ENCODE peak calls at places on chromosomes 5 and 9, in nine cellular contexts. O is psoas muscle; D is neuronal stem cell; C is neural progenitor cell; F is mesenchymal stem cell; Q is Panc1; G is A549; Z is CD8-positive, alpha-beta T cell; X is Karpas-422. S is an unnamed sample.
A peak's percentile ranks its signal among the peaks of the same experiment; 100 is the strongest.

GRCh38 chr5:95519151-95519550 is 35.6 kb downstream of the SKIC3 start:
- DNase-seq in G (no peak), Q (no peak), X (no peak), O (no peak), Z (no peak), C (no peak), D (no peak), F (no peak), S (no peak)

GRCh38 chr5:926416-927171 is 33.9 kb downstream of the TRIP13 start:
- DNase-seq in G (no peak), D (peak; percentile 26), Z (no peak), C (peak; percentile 76), Q (no peak), O (peak; percentile 64), X (no peak), F (peak; percentile 47), S (no peak)

GRCh38 chr9:71774917-71775316 is 6.6 kb upstream of the CEMIP2 start:
- DNase-seq in D (no peak), Z (no peak), X (no peak), G (no peak), Q (no peak), O (no peak), C (no peak), F (no peak), S (no peak)

GRCh38 chr5:52658266-52658665 is 129.4 kb upstream of the ITGA1 start:
- DNase-seq in G (no peak), O (no peak), Z (no peak), D (no peak), Q (no peak), C (no peak), F (no peak), X (no peak), S (no peak)

GRCh38 chr9:70043689-70044449 is at the start of gene MAMDC2:
- DNase-seq in G (no peak), C (peak; percentile 78), F (peak; percentile 45), Q (no peak), D (peak; percentile 62), Z (no peak), X (no peak), O (peak; percentile 80), S (peak; percentile 51)

GRCh38 chr9:134591082-134591571 is 50.5 kb upstream of the COL5A1 start:
- DNase-seq in D (no peak), C (peak; percentile 26), X (no peak), F (peak; percentile 55), G (no peak), Q (no peak), O (no peak), Z (no peak), S (no peak)

GRCh38 chr9:87542180-87542579 is 44.5 kb downstream of the DAPK1 start:
- DNase-seq in C (no peak), O (no peak), D (no peak), Q (no peak), Z (no peak), G (no peak), X (no peak), F (no peak), S (no peak)

GRCh38 chr5:23169660-23170416 is 316.7 kb upstream of the CDH12 start:
- DNase-seq in C (no peak), X (no peak), O (no peak), Q (no peak), G (no peak), F (no peak), Z (no peak), D (no peak), S (no peak)

GRCh38 chr9:89383721-89384300 is 65.5 kb downstream of the SECISBP2 start:
- DNase-seq in O (no peak), Z (peak; percentile 18), F (no peak), D (no peak), Q (no peak), C (no peak), X (no peak), G (no peak), S (no peak)

GRCh38 chr9:89382026-89382986 is 64.0 kb downstream of the SECISBP2 start:
- DNase-seq in X (no peak), D (no peak), F (no peak), Z (peak; percentile 11), O (no peak), C (no peak), Q (no peak), G (no peak), S (no peak)

GRCh38 chr9:89381308-89381609 is 63.0 kb downstream of the SECISBP2 start:
- DNase-seq in F (no peak), Q (no peak), G (no peak), D (no peak), O (no peak), X (no peak), C (no peak), Z (no peak), S (no peak)

GRCh38 chr9:89384783-89385182 is 66.5 kb downstream of the SECISBP2 start:
- DNase-seq in F (no peak), X (no peak), G (no peak), C (no peak), O (no peak), D (no peak), Q (no peak), Z (no peak), S (no peak)

DNA sequence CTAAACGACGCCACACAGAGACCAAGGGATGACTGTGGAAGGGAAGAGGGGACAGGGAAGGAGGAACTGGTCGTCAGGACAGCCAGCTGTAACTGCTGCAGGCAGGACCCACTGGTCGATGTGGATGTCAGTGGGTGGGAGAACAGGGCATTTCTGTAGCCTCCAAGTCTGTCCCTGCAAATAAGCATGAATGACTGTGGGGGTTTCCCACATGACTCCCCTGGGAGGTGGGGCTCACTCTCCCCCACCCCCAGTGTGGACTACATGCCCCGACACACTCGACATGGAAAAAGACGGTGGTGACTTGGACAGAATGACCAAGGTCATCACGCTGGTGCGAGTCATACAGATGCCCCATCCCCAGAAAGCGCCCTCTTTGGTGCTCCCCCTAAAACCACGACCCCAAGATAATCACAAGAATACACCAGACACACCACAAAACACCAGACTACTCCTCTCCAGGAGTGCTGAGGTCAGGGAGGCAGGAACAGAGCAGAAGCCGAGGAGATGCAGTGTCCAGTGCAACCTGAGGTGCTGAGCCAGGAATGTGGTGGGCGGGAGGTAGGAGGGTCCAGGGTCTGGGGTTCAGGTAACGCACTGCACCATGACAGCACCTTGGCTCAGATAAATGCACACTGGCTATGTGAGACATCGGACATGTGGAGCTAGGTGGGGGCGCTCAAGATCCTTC is 64.9 kb downstream of the SECISBP2 start:
- DNase-seq in Z (no peak), X (no peak), D (no peak), O (no peak), F (no peak), G (no peak), Q (no peak), C (no peak), S (no peak)
- H3K4me1 ChIP-seq in Z (no peaks in the 10 kb centered on the region), X (no peaks in the 10 kb centered on the region), D (no peaks in the 10 kb centered on the region), O (peaks cover 18% of the 10 kb centered on the region), F (peaks cover 22% of the 10 kb centered on the region), G (peaks cover 2% of the 10 kb centered on the region), Q (no peaks in the 10 kb centered on the region), C (no peaks in the 10 kb centered on the region), S (peaks cover 47% of the 10 kb centered on the region)

GRCh38 chr9:24479266-24479665 is 66.4 kb downstream of the IZUMO3 start:
- DNase-seq in F (no peak), G (no peak), X (no peak), C (no peak), Q (no peak), O (no peak), Z (no peak), D (no peak), S (no peak)

GRCh38 chr9:24479696-24480095 is 66.0 kb downstream of the IZUMO3 start:
- DNase-seq in Z (no peak), F (no peak), X (no peak), O (no peak), C (no peak), D (no peak), Q (no peak), G (no peak), S (no peak)
- H3K4me1 ChIP-seq in Z (no peaks in the 10 kb centered on the region), F (no peaks in the 10 kb centered on the region), X (no peaks in the 10 kb centered on the region), O (no peaks in the 10 kb centered on the region), C (no peaks in the 10 kb centered on the region), D (no peaks in the 10 kb centered on the region), Q (no peaks in the 10 kb centered on the region), G (no peaks in the 10 kb centered on the region), S (no peaks in the 10 kb centered on the region)

GRCh38 chr5:181051841-181052525 is 11.9 kb downstream of the BTNL9 start:
- DNase-seq in F (no peak), Z (no peak), O (no peak), G (no peak), X (no peak), Q (no peak), D (no peak), C (no peak), S (no peak)

GRCh38 chr5:181052526-181052927 is 12.5 kb downstream of the BTNL9 start:
- DNase-seq in Q (no peak), Z (no peak), C (no peak), D (no peak), O (no peak), G (no peak), F (no peak), X (no peak), S (no peak)

GRCh38 chr5:181047288-181047687 is 7.2 kb downstream of the BTNL9 start:
- DNase-seq in X (no peak), O (no peak), G (no peak), D (no peak), C (no peak), F (no peak), Z (no peak), Q (no peak), S (no peak)

GRCh38 chr5:181047921-181048320 is 7.9 kb downstream of the BTNL9 start:
- DNase-seq in G (no peak), O (no peak), X (no peak), F (no peak), Z (no peak), C (no peak), Q (no peak), D (no peak), S (no peak)

GRCh38 chr5:181050016-181050415 is 9.9 kb downstream of the BTNL9 start:
- DNase-seq in D (no peak), Z (no peak), O (no peak), G (no peak), C (no peak), Q (no peak), F (no peak), X (no peak), S (no peak)
- H3K4me1 ChIP-seq in D (no peaks in the 10 kb centered on the region), Z (peaks cover 13% of the 10 kb centered on the region), O (peaks cover 3% of the 10 kb centered on the region), G (peaks cover 3% of the 10 kb centered on the region), C (peaks cover 10% of the 10 kb centered on the region), Q (peaks cover 26% of the 10 kb centered on the region), F (peaks cover 9% of the 10 kb centered on the region), X (peaks cover 36% of the 10 kb centered on the region), S (peaks cover 2% of the 10 kb centered on the region)

GRCh38 chr9:121989010-121989409 is 104.1 kb downstream of the TTLL11 start:
- DNase-seq in Z (no peak), X (no peak), F (no peak), O (no peak), G (no peak), C (peak; percentile 70), Q (no peak), D (peak; percentile 23), S (no peak)

GRCh38 chr9:121990600-121991304 is 102.4 kb downstream of the TTLL11 start:
- DNase-seq in Z (no peak), Q (no peak), G (no peak), F (no peak), X (no peak), C (no peak), O (no peak), D (no peak), S (no peak)

GRCh38 chr9:121991305-121991661 is 101.8 kb downstream of the TTLL11 start:
- DNase-seq in Q (no peak), Z (no peak), D (no peak), G (no peak), C (no peak), F (no peak), X (no peak), O (no peak), S (no peak)

GRCh38 chr9:121995997-121996396 is 97.1 kb downstream of the TTLL11 start:
- DNase-seq in F (no peak), X (no peak), C (no peak), Q (no peak), D (no peak), G (no peak), Z (no peak), O (no peak), S (no peak)

GRCh38 chr9:121992571-121993212 is 100.4 kb downstream of the TTLL11 start:
- DNase-seq in O (peak; percentile 79), Z (peak; percentile 35), F (peak; percentile 76), D (peak; percentile 70), Q (peak; percentile 22), X (peak; percentile 90), C (peak; percentile 91), G (peak; percentile 69), S (no peak)
- H3K4me1 ChIP-seq in O (peaks cover 43% of the 10 kb centered on the region), Z (no peaks in the 10 kb centered on the region), F (peaks cover 5% of the 10 kb centered on the region), D (no peaks in the 10 kb centered on the region), Q (no peaks in the 10 kb centered on the region), X (peaks cover 21% of the 10 kb centered on the region), C (no peaks in the 10 kb centered on the region), G (no peaks in the 10 kb centered on the region), S (no peaks in the 10 kb centered on the region)